ENCODE peak calls at places on chromosomes 1 and 21, in four cellular contexts. One of them, this sample, is unnamed.

GRCh38 chr1:178529364-178530036 is 16.6 kb downstream of the TEX35 start:
- DNase-seq in GM03348: no peak
- DNase-seq in NCI-H1694: no peak
- DNase-seq in activated T-helper 1 cell treated with anti-CD3 and anti-CD28 coated beads, Interleukin-12 subunit alpha, Interleukin-12 subunit beta, Interleukin-2, Interleukin-4 antibody, amounts not matched to agents 30 ng/mL and 10 ng/mL and 1 ng/mL, durations not matched to agents 14 hours and 24 hours and 36 hours: no peak
- DNase-seq in this sample: no peak

GRCh38 chr1:43952731-43953350 is 6.1 kb downstream of the IPO13 start:
- DNase-seq in GM03348: no peak
- DNase-seq in NCI-H1694: no peak
- DNase-seq in activated T-helper 1 cell treated with anti-CD3 and anti-CD28 coated beads, Interleukin-12 subunit alpha, Interleukin-12 subunit beta, Interleukin-2, Interleukin-4 antibody, amounts not matched to agents 30 ng/mL and 10 ng/mL and 1 ng/mL, durations not matched to agents 14 hours and 24 hours and 36 hours: no peak
- DNase-seq in this sample: no peak

GRCh38 chr1:192747305-192747704 is 61.5 kb upstream of the RGS2 start:
- DNase-seq in GM03348: peak; percentile 32
- DNase-seq in NCI-H1694: no peak
- DNase-seq in activated T-helper 1 cell treated with anti-CD3 and anti-CD28 coated beads, Interleukin-12 subunit alpha, Interleukin-12 subunit beta, Interleukin-2, Interleukin-4 antibody, amounts not matched to agents 30 ng/mL and 10 ng/mL and 1 ng/mL, durations not matched to agents 14 hours and 24 hours and 36 hours: no peak
- DNase-seq in this sample: peak; percentile 46

GRCh38 chr1:67978988-67979516 is 71.4 kb downstream of the DIRAS3 start:
- DNase-seq in GM03348: peak; percentile 33
- DNase-seq in NCI-H1694: no peak
- DNase-seq in activated T-helper 1 cell treated with anti-CD3 and anti-CD28 coated beads, Interleukin-12 subunit alpha, Interleukin-12 subunit beta, Interleukin-2, Interleukin-4 antibody, amounts not matched to agents 30 ng/mL and 10 ng/mL and 1 ng/mL, durations not matched to agents 14 hours and 24 hours and 36 hours: no peak
- DNase-seq in this sample: peak; percentile 13

GRCh38 chr1:229136817-229137216 is 134.1 kb upstream of the RAB4A start:
- DNase-seq in GM03348: no peak
- DNase-seq in NCI-H1694: no peak
- DNase-seq in activated T-helper 1 cell treated with anti-CD3 and anti-CD28 coated beads, Interleukin-12 subunit alpha, Interleukin-12 subunit beta, Interleukin-2, Interleukin-4 antibody, amounts not matched to agents 30 ng/mL and 10 ng/mL and 1 ng/mL, durations not matched to agents 14 hours and 24 hours and 36 hours: no peak
- DNase-seq in this sample: no peak

GRCh38 chr1:200034821-200035396 is 7.4 kb downstream of the NR5A2 start:
- DNase-seq in GM03348: peak; percentile 76
- DNase-seq in NCI-H1694: no peak
- DNase-seq in activated T-helper 1 cell treated with anti-CD3 and anti-CD28 coated beads, Interleukin-12 subunit alpha, Interleukin-12 subunit beta, Interleukin-2, Interleukin-4 antibody, amounts not matched to agents 30 ng/mL and 10 ng/mL and 1 ng/mL, durations not matched to agents 14 hours and 24 hours and 36 hours: no peak
- DNase-seq in this sample: peak; percentile 60

GRCh38 chr1:11938722-11939526 is 4.4 kb downstream of the PLOD1 start:
- DNase-seq in GM03348: no peak
- DNase-seq in NCI-H1694: no peak
- DNase-seq in activated T-helper 1 cell treated with anti-CD3 and anti-CD28 coated beads, Interleukin-12 subunit alpha, Interleukin-12 subunit beta, Interleukin-2, Interleukin-4 antibody, amounts not matched to agents 30 ng/mL and 10 ng/mL and 1 ng/mL, durations not matched to agents 14 hours and 24 hours and 36 hours: no peak
- DNase-seq in this sample: no peak

GRCh38 chr1:41436281-41437010 is 48.0 kb downstream of the EDN2 start:
- DNase-seq in GM03348: no peak
- DNase-seq in NCI-H1694: no peak
- DNase-seq in activated T-helper 1 cell treated with anti-CD3 and anti-CD28 coated beads, Interleukin-12 subunit alpha, Interleukin-12 subunit beta, Interleukin-2, Interleukin-4 antibody, amounts not matched to agents 30 ng/mL and 10 ng/mL and 1 ng/mL, durations not matched to agents 14 hours and 24 hours and 36 hours: no peak
- DNase-seq in this sample: peak; percentile 68

GRCh38 chr1:227333423-227333822 is 15.1 kb upstream of the CDC42BPA start:
- DNase-seq in GM03348: no peak
- DNase-seq in NCI-H1694: no peak
- DNase-seq in activated T-helper 1 cell treated with anti-CD3 and anti-CD28 coated beads, Interleukin-12 subunit alpha, Interleukin-12 subunit beta, Interleukin-2, Interleukin-4 antibody, amounts not matched to agents 30 ng/mL and 10 ng/mL and 1 ng/mL, durations not matched to agents 14 hours and 24 hours and 36 hours: no peak
- DNase-seq in this sample: no peak

GRCh38 chr21:41821756-41822431 is 55.0 kb upstream of the RIPK4 start:
- DNase-seq in GM03348: no peak
- DNase-seq in NCI-H1694: no peak
- DNase-seq in activated T-helper 1 cell treated with anti-CD3 and anti-CD28 coated beads, Interleukin-12 subunit alpha, Interleukin-12 subunit beta, Interleukin-2, Interleukin-4 antibody, amounts not matched to agents 30 ng/mL and 10 ng/mL and 1 ng/mL, durations not matched to agents 14 hours and 24 hours and 36 hours: no peak
- DNase-seq in this sample: no peak

GRCh38 chr1:21631944-21632887 is 36.9 kb downstream of the RAP1GAP start:
- DNase-seq in GM03348: no peak
- DNase-seq in NCI-H1694: no peak
- DNase-seq in activated T-helper 1 cell treated with anti-CD3 and anti-CD28 coated beads, Interleukin-12 subunit alpha, Interleukin-12 subunit beta, Interleukin-2, Interleukin-4 antibody, amounts not matched to agents 30 ng/mL and 10 ng/mL and 1 ng/mL, durations not matched to agents 14 hours and 24 hours and 36 hours: no peak
- DNase-seq in this sample: no peak

GRCh38 chr21:41711416-41712023 is 55.3 kb downstream of the RIPK4 start:
- DNase-seq in GM03348: no peak
- DNase-seq in NCI-H1694: no peak
- DNase-seq in activated T-helper 1 cell treated with anti-CD3 and anti-CD28 coated beads, Interleukin-12 subunit alpha, Interleukin-12 subunit beta, Interleukin-2, Interleukin-4 antibody, amounts not matched to agents 30 ng/mL and 10 ng/mL and 1 ng/mL, durations not matched to agents 14 hours and 24 hours and 36 hours: no peak
- DNase-seq in this sample: no peak

GRCh38 chr1:152043870-152044269 is 7.1 kb upstream of the S100A11 start:
- DNase-seq in GM03348: no peak
- DNase-seq in NCI-H1694: no peak
- DNase-seq in activated T-helper 1 cell treated with anti-CD3 and anti-CD28 coated beads, Interleukin-12 subunit alpha, Interleukin-12 subunit beta, Interleukin-2, Interleukin-4 antibody, amounts not matched to agents 30 ng/mL and 10 ng/mL and 1 ng/mL, durations not matched to agents 14 hours and 24 hours and 36 hours: no peak
- DNase-seq in this sample: no peak

GRCh38 chr1:26318338-26319064 is 743 bp downstream of the CD52 start:
- DNase-seq in GM03348: no peak
- DNase-seq in NCI-H1694: no peak
- DNase-seq in activated T-helper 1 cell treated with anti-CD3 and anti-CD28 coated beads, Interleukin-12 subunit alpha, Interleukin-12 subunit beta, Interleukin-2, Interleukin-4 antibody, amounts not matched to agents 30 ng/mL and 10 ng/mL and 1 ng/mL, durations not matched to agents 14 hours and 24 hours and 36 hours: peak; percentile 17
- DNase-seq in this sample: no peak

GRCh38 chr1:200130552-200130951 is 103.0 kb downstream of the NR5A2 start:
- DNase-seq in GM03348: no peak
- DNase-seq in NCI-H1694: no peak
- DNase-seq in activated T-helper 1 cell treated with anti-CD3 and anti-CD28 coated beads, Interleukin-12 subunit alpha, Interleukin-12 subunit beta, Interleukin-2, Interleukin-4 antibody, amounts not matched to agents 30 ng/mL and 10 ng/mL and 1 ng/mL, durations not matched to agents 14 hours and 24 hours and 36 hours: no peak
- DNase-seq in this sample: peak; percentile 58

GRCh38 chr1:206866062-206866461 is 639 bp downstream of the IL20 start:
- DNase-seq in GM03348: peak; percentile 24
- DNase-seq in NCI-H1694: no peak
- DNase-seq in activated T-helper 1 cell treated with anti-CD3 and anti-CD28 coated beads, Interleukin-12 subunit alpha, Interleukin-12 subunit beta, Interleukin-2, Interleukin-4 antibody, amounts not matched to agents 30 ng/mL and 10 ng/mL and 1 ng/mL, durations not matched to agents 14 hours and 24 hours and 36 hours: no peak
- DNase-seq in this sample: peak; percentile 8

GRCh38 chr1:232292246-232292645 is 337.7 kb downstream of the SIPA1L2 start:
- DNase-seq in GM03348: no peak
- DNase-seq in NCI-H1694: no peak
- DNase-seq in activated T-helper 1 cell treated with anti-CD3 and anti-CD28 coated beads, Interleukin-12 subunit alpha, Interleukin-12 subunit beta, Interleukin-2, Interleukin-4 antibody, amounts not matched to agents 30 ng/mL and 10 ng/mL and 1 ng/mL, durations not matched to agents 14 hours and 24 hours and 36 hours: no peak
- DNase-seq in this sample: peak; percentile 31

GRCh38 chr1:44239961-44240371 is 26.7 kb downstream of the DMAP1 start:
- DNase-seq in GM03348: no peak
- DNase-seq in NCI-H1694: no peak
- DNase-seq in activated T-helper 1 cell treated with anti-CD3 and anti-CD28 coated beads, Interleukin-12 subunit alpha, Interleukin-12 subunit beta, Interleukin-2, Interleukin-4 antibody, amounts not matched to agents 30 ng/mL and 10 ng/mL and 1 ng/mL, durations not matched to agents 14 hours and 24 hours and 36 hours: no peak
- DNase-seq in this sample: peak; percentile 37

GRCh38 chr1:66317156-66317543 is 216.8 kb upstream of the SGIP1 start:
- DNase-seq in GM03348: no peak
- DNase-seq in NCI-H1694: no peak
- DNase-seq in activated T-helper 1 cell treated with anti-CD3 and anti-CD28 coated beads, Interleukin-12 subunit alpha, Interleukin-12 subunit beta, Interleukin-2, Interleukin-4 antibody, amounts not matched to agents 30 ng/mL and 10 ng/mL and 1 ng/mL, durations not matched to agents 14 hours and 24 hours and 36 hours: no peak
- DNase-seq in this sample: no peak

GRCh38 chr1:28915036-28915895 is 897 bp downstream of the EPB41 start:
- DNase-seq in GM03348: no peak
- DNase-seq in NCI-H1694: no peak
- DNase-seq in activated T-helper 1 cell treated with anti-CD3 and anti-CD28 coated beads, Interleukin-12 subunit alpha, Interleukin-12 subunit beta, Interleukin-2, Interleukin-4 antibody, amounts not matched to agents 30 ng/mL and 10 ng/mL and 1 ng/mL, durations not matched to agents 14 hours and 24 hours and 36 hours: peak; percentile 34
- DNase-seq in this sample: peak; percentile 9

GRCh38 chr1:232196042-232196441 is 433.9 kb downstream of the SIPA1L2 start:
- DNase-seq in GM03348: no peak
- DNase-seq in NCI-H1694: no peak
- DNase-seq in activated T-helper 1 cell treated with anti-CD3 and anti-CD28 coated beads, Interleukin-12 subunit alpha, Interleukin-12 subunit beta, Interleukin-2, Interleukin-4 antibody, amounts not matched to agents 30 ng/mL and 10 ng/mL and 1 ng/mL, durations not matched to agents 14 hours and 24 hours and 36 hours: no peak
- DNase-seq in this sample: no peak

GRCh38 chr1:71068325-71069240 is 12.3 kb downstream of the ZRANB2 start:
- DNase-seq in GM03348: no peak
- DNase-seq in NCI-H1694: no peak
- DNase-seq in activated T-helper 1 cell treated with anti-CD3 and anti-CD28 coated beads, Interleukin-12 subunit alpha, Interleukin-12 subunit beta, Interleukin-2, Interleukin-4 antibody, amounts not matched to agents 30 ng/mL and 10 ng/mL and 1 ng/mL, durations not matched to agents 14 hours and 24 hours and 36 hours: no peak
- DNase-seq in this sample: no peak

GRCh38 chr1:5415621-5416020 is 576.6 kb downstream of the NPHP4 start:
- DNase-seq in GM03348: no peak
- DNase-seq in NCI-H1694: no peak
- DNase-seq in activated T-helper 1 cell treated with anti-CD3 and anti-CD28 coated beads, Interleukin-12 subunit alpha, Interleukin-12 subunit beta, Interleukin-2, Interleukin-4 antibody, amounts not matched to agents 30 ng/mL and 10 ng/mL and 1 ng/mL, durations not matched to agents 14 hours and 24 hours and 36 hours: no peak
- DNase-seq in this sample: no peak

GRCh38 chr1:1781526-1781903 is 3.2 kb upstream of the NADK start:
- DNase-seq in GM03348: no peak
- DNase-seq in NCI-H1694: no peak
- DNase-seq in activated T-helper 1 cell treated with anti-CD3 and anti-CD28 coated beads, Interleukin-12 subunit alpha, Interleukin-12 subunit beta, Interleukin-2, Interleukin-4 antibody, amounts not matched to agents 30 ng/mL and 10 ng/mL and 1 ng/mL, durations not matched to agents 14 hours and 24 hours and 36 hours: no peak
- DNase-seq in this sample: no peak

GRCh38 chr1:34794790-34795180 is 2.0 kb downstream of the GJA4 start:
- DNase-seq in GM03348: no peak
- DNase-seq in NCI-H1694: no peak
- DNase-seq in activated T-helper 1 cell treated with anti-CD3 and anti-CD28 coated beads, Interleukin-12 subunit alpha, Interleukin-12 subunit beta, Interleukin-2, Interleukin-4 antibody, amounts not matched to agents 30 ng/mL and 10 ng/mL and 1 ng/mL, durations not matched to agents 14 hours and 24 hours and 36 hours: no peak
- DNase-seq in this sample: no peak

GRCh38 chr1:242522304-242522945 is 2.1 kb downstream of the PLD5 start:
- DNase-seq in GM03348: no peak
- DNase-seq in NCI-H1694: no peak
- DNase-seq in activated T-helper 1 cell treated with anti-CD3 and anti-CD28 coated beads, Interleukin-12 subunit alpha, Interleukin-12 subunit beta, Interleukin-2, Interleukin-4 antibody, amounts not matched to agents 30 ng/mL and 10 ng/mL and 1 ng/mL, durations not matched to agents 14 hours and 24 hours and 36 hours: no peak
- DNase-seq in this sample: no peak

GRCh38 chr1:40750326-40750975 is 33.1 kb upstream of the KCNQ4 start:
- DNase-seq in GM03348: peak; percentile 23
- DNase-seq in NCI-H1694: no peak
- DNase-seq in activated T-helper 1 cell treated with anti-CD3 and anti-CD28 coated beads, Interleukin-12 subunit alpha, Interleukin-12 subunit beta, Interleukin-2, Interleukin-4 antibody, amounts not matched to agents 30 ng/mL and 10 ng/mL and 1 ng/mL, durations not matched to agents 14 hours and 24 hours and 36 hours: no peak
- DNase-seq in this sample: no peak

GRCh38 chr1:25034736-25035522 is 104.9 kb upstream of the RUNX3 start:
- DNase-seq in GM03348: no peak
- DNase-seq in NCI-H1694: no peak
- DNase-seq in activated T-helper 1 cell treated with anti-CD3 and anti-CD28 coated beads, Interleukin-12 subunit alpha, Interleukin-12 subunit beta, Interleukin-2, Interleukin-4 antibody, amounts not matched to agents 30 ng/mL and 10 ng/mL and 1 ng/mL, durations not matched to agents 14 hours and 24 hours and 36 hours: no peak
- DNase-seq in this sample: no peak

GRCh38 chr1:9689011-9689706 is 37.6 kb downstream of the PIK3CD start:
- DNase-seq in GM03348: peak; percentile 98
- DNase-seq in NCI-H1694: no peak
- DNase-seq in activated T-helper 1 cell treated with anti-CD3 and anti-CD28 coated beads, Interleukin-12 subunit alpha, Interleukin-12 subunit beta, Interleukin-2, Interleukin-4 antibody, amounts not matched to agents 30 ng/mL and 10 ng/mL and 1 ng/mL, durations not matched to agents 14 hours and 24 hours and 36 hours: peak; percentile 71
- DNase-seq in this sample: peak; percentile 88

GRCh38 chr1:151062738-151063371 is 2.7 kb downstream of the MLLT11 start:
- DNase-seq in GM03348: peak; percentile 84
- DNase-seq in NCI-H1694: no peak
- DNase-seq in activated T-helper 1 cell treated with anti-CD3 and anti-CD28 coated beads, Interleukin-12 subunit alpha, Interleukin-12 subunit beta, Interleukin-2, Interleukin-4 antibody, amounts not matched to agents 30 ng/mL and 10 ng/mL and 1 ng/mL, durations not matched to agents 14 hours and 24 hours and 36 hours: no peak
- DNase-seq in this sample: peak; percentile 81

GRCh38 chr21:29716753-29717152 is 223.0 kb downstream of the GRIK1 start:
- DNase-seq in GM03348: no peak
- DNase-seq in NCI-H1694: no peak
- DNase-seq in activated T-helper 1 cell treated with anti-CD3 and anti-CD28 coated beads, Interleukin-12 subunit alpha, Interleukin-12 subunit beta, Interleukin-2, Interleukin-4 antibody, amounts not matched to agents 30 ng/mL and 10 ng/mL and 1 ng/mL, durations not matched to agents 14 hours and 24 hours and 36 hours: no peak
- DNase-seq in this sample: no peak

GRCh38 chr1:21685944-21686678 is 17.0 kb upstream of the RAP1GAP start:
- DNase-seq in GM03348: no peak
- DNase-seq in NCI-H1694: no peak
- DNase-seq in activated T-helper 1 cell treated with anti-CD3 and anti-CD28 coated beads, Interleukin-12 subunit alpha, Interleukin-12 subunit beta, Interleukin-2, Interleukin-4 antibody, amounts not matched to agents 30 ng/mL and 10 ng/mL and 1 ng/mL, durations not matched to agents 14 hours and 24 hours and 36 hours: no peak
- DNase-seq in this sample: no peak

GRCh38 chr1:108583757-108584156 is 23.9 kb downstream of the EEIG2 start:
- DNase-seq in GM03348: no peak
- DNase-seq in NCI-H1694: no peak
- DNase-seq in activated T-helper 1 cell treated with anti-CD3 and anti-CD28 coated beads, Interleukin-12 subunit alpha, Interleukin-12 subunit beta, Interleukin-2, Interleukin-4 antibody, amounts not matched to agents 30 ng/mL and 10 ng/mL and 1 ng/mL, durations not matched to agents 14 hours and 24 hours and 36 hours: no peak
- DNase-seq in this sample: no peak

GRCh38 chr1:43867946-43868740 is 65.5 kb upstream of the ARTN start:
- DNase-seq in GM03348: peak; percentile 58
- DNase-seq in NCI-H1694: no peak
- DNase-seq in activated T-helper 1 cell treated with anti-CD3 and anti-CD28 coated beads, Interleukin-12 subunit alpha, Interleukin-12 subunit beta, Interleukin-2, Interleukin-4 antibody, amounts not matched to agents 30 ng/mL and 10 ng/mL and 1 ng/mL, durations not matched to agents 14 hours and 24 hours and 36 hours: no peak
- DNase-seq in this sample: peak; percentile 84

GRCh38 chr1:10253755-10254154 is 43.4 kb downstream of the KIF1B start:
- DNase-seq in GM03348: peak; percentile 80
- DNase-seq in NCI-H1694: peak; percentile 43
- DNase-seq in activated T-helper 1 cell treated with anti-CD3 and anti-CD28 coated beads, Interleukin-12 subunit alpha, Interleukin-12 subunit beta, Interleukin-2, Interleukin-4 antibody, amounts not matched to agents 30 ng/mL and 10 ng/mL and 1 ng/mL, durations not matched to agents 14 hours and 24 hours and 36 hours: no peak
- DNase-seq in this sample: peak; percentile 89

GRCh38 chr1:93615201-93616150 is 66.2 kb downstream of the BCAR3 start:
- DNase-seq in GM03348: peak; percentile 73
- DNase-seq in NCI-H1694: no peak
- DNase-seq in activated T-helper 1 cell treated with anti-CD3 and anti-CD28 coated beads, Interleukin-12 subunit alpha, Interleukin-12 subunit beta, Interleukin-2, Interleukin-4 antibody, amounts not matched to agents 30 ng/mL and 10 ng/mL and 1 ng/mL, durations not matched to agents 14 hours and 24 hours and 36 hours: no peak
- DNase-seq in this sample: peak; percentile 86